ENCODE peak calls at places on chromosomes 3 and 15, in eight cellular contexts. One of them, this sample, is unnamed. For H3K36me3, the result is how much of the 10 kb centered on the place peaks cover.

GRCh38 chr15:78811124-78811824 is at the start of gene ADAMTS7:
- DNase-seq in heart left ventricle: peak
- DNase-seq in CD8-positive, alpha-beta T cell: peak
- DNase-seq in stomach: peak
- DNase-seq in endodermal cell: peak
- DNase-seq in GM23338: peak
- DNase-seq in hepatocyte: peak
- DNase-seq in cardiac muscle cell: peak
- DNase-seq in this sample: no peak

GRCh38 chr3:192929755-192930491 is 12.3 kb upstream of the MB21D2 start:
- DNase-seq in hepatocyte: no peak
- DNase-seq in GM23338: no peak
- DNase-seq in stomach: no peak
- DNase-seq in heart left ventricle: no peak
- DNase-seq in endodermal cell: no peak
- DNase-seq in CD8-positive, alpha-beta T cell: no peak
- DNase-seq in cardiac muscle cell: no peak
- DNase-seq in this sample: no peak

GRCh38 chr3:80733522-80734176 is 965.9 kb upstream of the ROBO1 start:
- DNase-seq in stomach: peak
- DNase-seq in GM23338: no peak
- DNase-seq in hepatocyte: peak
- DNase-seq in CD8-positive, alpha-beta T cell: no peak
- DNase-seq in heart left ventricle: no peak
- DNase-seq in cardiac muscle cell: peak
- DNase-seq in endodermal cell: no peak
- DNase-seq in this sample: no peak

GRCh38 chr3:65659396-65659795 is 379.3 kb downstream of the MAGI1 start:
- DNase-seq in stomach: no peak
- DNase-seq in endodermal cell: no peak
- DNase-seq in CD8-positive, alpha-beta T cell: no peak
- DNase-seq in GM23338: no peak
- DNase-seq in cardiac muscle cell: no peak
- DNase-seq in heart left ventricle: no peak
- DNase-seq in hepatocyte: no peak
- DNase-seq in this sample: no peak

GRCh38 chr3:151047636-151048035 is 37.8 kb upstream of the MED12L start:
- DNase-seq in stomach: no peak
- DNase-seq in cardiac muscle cell: no peak
- DNase-seq in GM23338: peak
- DNase-seq in endodermal cell: no peak
- DNase-seq in hepatocyte: peak
- DNase-seq in heart left ventricle: no peak
- DNase-seq in CD8-positive, alpha-beta T cell: no peak
- DNase-seq in this sample: no peak

GRCh38 chr15:67253517-67254237 is 784 bp downstream of the AAGAB start:
- DNase-seq in hepatocyte: no peak
- DNase-seq in GM23338: no peak
- DNase-seq in heart left ventricle: no peak
- DNase-seq in stomach: no peak
- DNase-seq in cardiac muscle cell: no peak
- DNase-seq in endodermal cell: no peak
- DNase-seq in CD8-positive, alpha-beta T cell: no peak
- DNase-seq in this sample: no peak

GRCh38 chr3:61378321-61378720 is 127.1 kb upstream of the FHIT start:
- DNase-seq in endodermal cell: no peak
- DNase-seq in stomach: no peak
- DNase-seq in GM23338: no peak
- DNase-seq in cardiac muscle cell: no peak
- DNase-seq in heart left ventricle: no peak
- DNase-seq in hepatocyte: no peak
- DNase-seq in CD8-positive, alpha-beta T cell: no peak
- DNase-seq in this sample: no peak

GRCh38 chr3:29057326-29057725 is 223.5 kb upstream of the RBMS3 start:
- DNase-seq in GM23338: peak
- DNase-seq in cardiac muscle cell: no peak
- DNase-seq in heart left ventricle: no peak
- DNase-seq in endodermal cell: no peak
- DNase-seq in CD8-positive, alpha-beta T cell: no peak
- DNase-seq in hepatocyte: no peak
- DNase-seq in stomach: no peak
- DNase-seq in this sample: no peak

GRCh38 chr3:66133050-66133757 is 87.6 kb upstream of the SLC25A26 start:
- DNase-seq in stomach: no peak
- DNase-seq in heart left ventricle: no peak
- DNase-seq in hepatocyte: no peak
- DNase-seq in GM23338: no peak
- DNase-seq in CD8-positive, alpha-beta T cell: no peak
- DNase-seq in cardiac muscle cell: no peak
- DNase-seq in endodermal cell: no peak
- DNase-seq in this sample: no peak

GRCh38 chr15:33551860-33552259 is 241.1 kb downstream of the RYR3 start:
- DNase-seq in cardiac muscle cell: no peak
- DNase-seq in stomach: no peak
- DNase-seq in heart left ventricle: no peak
- DNase-seq in endodermal cell: no peak
- DNase-seq in hepatocyte: no peak
- DNase-seq in CD8-positive, alpha-beta T cell: no peak
- DNase-seq in GM23338: no peak
- DNase-seq in this sample: no peak

GRCh38 chr15:73926191-73927002 is at the start of gene LOXL1:
- DNase-seq in GM23338: peak
- DNase-seq in CD8-positive, alpha-beta T cell: no peak
- DNase-seq in stomach: peak
- DNase-seq in heart left ventricle: peak
- DNase-seq in endodermal cell: peak
- DNase-seq in hepatocyte: peak
- DNase-seq in cardiac muscle cell: peak
- DNase-seq in this sample: no peak

GRCh38 chr3:120102674-120103073 is 8.4 kb upstream of the GSK3B start:
- DNase-seq in endodermal cell: no peak
- DNase-seq in heart left ventricle: no peak
- DNase-seq in CD8-positive, alpha-beta T cell: no peak
- DNase-seq in hepatocyte: no peak
- DNase-seq in stomach: peak
- DNase-seq in cardiac muscle cell: no peak
- DNase-seq in GM23338: no peak
- DNase-seq in this sample: no peak

GRCh38 chr3:14506626-14507344 is 33.4 kb downstream of the GRIP2 start:
- DNase-seq in CD8-positive, alpha-beta T cell: no peak
- DNase-seq in heart left ventricle: peak
- DNase-seq in hepatocyte: no peak
- DNase-seq in endodermal cell: peak
- DNase-seq in GM23338: no peak
- DNase-seq in stomach: no peak
- DNase-seq in cardiac muscle cell: no peak
- DNase-seq in this sample: no peak

GRCh38 chr3:185820973-185821758 is 3.7 kb downstream of the IGF2BP2 start:
- DNase-seq in GM23338: no peak
- DNase-seq in stomach: no peak
- DNase-seq in hepatocyte: peak
- DNase-seq in endodermal cell: no peak
- DNase-seq in cardiac muscle cell: no peak
- DNase-seq in heart left ventricle: no peak
- DNase-seq in CD8-positive, alpha-beta T cell: no peak
- DNase-seq in this sample: no peak

GRCh38 chr15:57541805-57542504 is 49.7 kb upstream of the MYZAP start:
- DNase-seq in CD8-positive, alpha-beta T cell: no peak
- DNase-seq in endodermal cell: peak
- DNase-seq in GM23338: peak
- DNase-seq in stomach: peak
- DNase-seq in hepatocyte: peak
- DNase-seq in heart left ventricle: peak
- DNase-seq in cardiac muscle cell: peak
- DNase-seq in this sample: peak

GRCh38 chr3:188826574-188826973 is 345.2 kb upstream of the TPRG1 start:
- DNase-seq in stomach: no peak
- DNase-seq in endodermal cell: no peak
- DNase-seq in hepatocyte: no peak
- DNase-seq in CD8-positive, alpha-beta T cell: no peak
- DNase-seq in cardiac muscle cell: no peak
- DNase-seq in GM23338: no peak
- DNase-seq in heart left ventricle: no peak
- DNase-seq in this sample: no peak

GRCh38 chr15:92111756-92112155 is 258.2 kb downstream of the SLCO3A1 start:
- DNase-seq in CD8-positive, alpha-beta T cell: no peak
- DNase-seq in stomach: no peak
- DNase-seq in heart left ventricle: no peak
- DNase-seq in endodermal cell: no peak
- DNase-seq in cardiac muscle cell: no peak
- DNase-seq in GM23338: no peak
- DNase-seq in hepatocyte: no peak
- DNase-seq in this sample: no peak

GRCh38 chr3:180871901-180872300 is 40.6 kb upstream of the FXR1 start:
- DNase-seq in endodermal cell: no peak
- DNase-seq in stomach: no peak
- DNase-seq in cardiac muscle cell: no peak
- DNase-seq in CD8-positive, alpha-beta T cell: no peak
- DNase-seq in heart left ventricle: no peak
- DNase-seq in GM23338: no peak
- DNase-seq in hepatocyte: no peak
- DNase-seq in this sample: peak

GRCh38 chr15:58063612-58064011 is 1.9 kb downstream of the ALDH1A2 start:
- DNase-seq in GM23338: no peak
- DNase-seq in hepatocyte: no peak
- DNase-seq in stomach: no peak
- DNase-seq in heart left ventricle: no peak
- DNase-seq in endodermal cell: no peak
- DNase-seq in CD8-positive, alpha-beta T cell: no peak
- DNase-seq in cardiac muscle cell: no peak
- DNase-seq in this sample: no peak

GRCh38 chr3:126781406-126781805 is 77.4 kb downstream of the CHCHD6 start:
- DNase-seq in CD8-positive, alpha-beta T cell: no peak
- DNase-seq in endodermal cell: no peak
- DNase-seq in cardiac muscle cell: no peak
- DNase-seq in GM23338: no peak
- DNase-seq in stomach: no peak
- DNase-seq in hepatocyte: no peak
- DNase-seq in heart left ventricle: no peak
- DNase-seq in this sample: no peak

GRCh38 chr3:126782554-126782953 is 78.5 kb downstream of the CHCHD6 start:
- DNase-seq in CD8-positive, alpha-beta T cell: no peak
- DNase-seq in heart left ventricle: no peak
- DNase-seq in hepatocyte: peak
- DNase-seq in GM23338: peak
- DNase-seq in endodermal cell: no peak
- DNase-seq in cardiac muscle cell: no peak
- DNase-seq in stomach: no peak
- DNase-seq in this sample: no peak

GRCh38 chr3:126781889-126782491 is 78.0 kb downstream of the CHCHD6 start:
- DNase-seq in stomach: no peak
- DNase-seq in heart left ventricle: no peak
- DNase-seq in hepatocyte: peak
- DNase-seq in cardiac muscle cell: peak
- DNase-seq in CD8-positive, alpha-beta T cell: no peak
- DNase-seq in GM23338: no peak
- DNase-seq in endodermal cell: no peak
- DNase-seq in this sample: no peak

GRCh38 chr3:126780666-126781065 is 76.6 kb downstream of the CHCHD6 start:
- DNase-seq in cardiac muscle cell: no peak
- DNase-seq in hepatocyte: no peak
- DNase-seq in endodermal cell: no peak
- DNase-seq in GM23338: no peak
- DNase-seq in heart left ventricle: no peak
- DNase-seq in stomach: no peak
- DNase-seq in CD8-positive, alpha-beta T cell: no peak
- DNase-seq in this sample: no peak

DNA sequence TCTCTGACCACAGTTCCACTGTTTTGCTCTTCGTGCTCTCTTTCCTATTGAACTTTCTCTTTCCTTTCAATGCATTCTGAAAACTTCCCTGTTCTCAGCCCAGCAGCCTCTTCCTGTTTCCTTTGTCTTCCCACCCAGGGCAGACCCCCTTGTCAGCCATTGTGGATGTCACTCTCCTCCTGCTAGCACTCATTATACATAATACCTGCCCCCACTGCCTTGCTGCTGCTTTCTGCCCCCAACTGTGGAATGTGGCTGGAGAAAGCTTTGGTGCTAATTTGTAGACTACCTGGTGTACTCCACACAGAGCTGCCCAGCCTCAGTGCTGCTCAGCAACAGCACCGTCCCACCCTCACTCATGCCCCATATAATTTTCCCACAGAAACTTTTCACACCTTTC is 80.2 kb downstream of the CHCHD6 start:
- DNase-seq in endodermal cell: peak
- DNase-seq in GM23338: peak
- DNase-seq in stomach: no peak
- DNase-seq in heart left ventricle: no peak
- DNase-seq in cardiac muscle cell: no peak
- DNase-seq in hepatocyte: no peak
- DNase-seq in CD8-positive, alpha-beta T cell: no peak
- DNase-seq in this sample: no peak
- H3K36me3 ChIP-seq in endodermal cell: under half
- H3K36me3 ChIP-seq in GM23338: under half
- H3K36me3 ChIP-seq in stomach: under half
- H3K36me3 ChIP-seq in heart left ventricle: under half
- H3K36me3 ChIP-seq in cardiac muscle cell: under half
- H3K36me3 ChIP-seq in hepatocyte: under half
- H3K36me3 ChIP-seq in CD8-positive, alpha-beta T cell: under half
- H3K36me3 ChIP-seq in this sample: under half

GRCh38 chr3:152574461-152575079 is 260.4 kb upstream of the P2RY1 start:
- DNase-seq in CD8-positive, alpha-beta T cell: no peak
- DNase-seq in heart left ventricle: peak
- DNase-seq in hepatocyte: peak
- DNase-seq in cardiac muscle cell: peak
- DNase-seq in stomach: no peak
- DNase-seq in endodermal cell: peak
- DNase-seq in GM23338: peak
- DNase-seq in this sample: no peak
- TF ChIP-seq CTCF in CD8-positive, alpha-beta T cell: peak
- TF ChIP-seq CTCF in heart left ventricle: peak
- TF ChIP-seq CTCF in hepatocyte: peak
- TF ChIP-seq CTCF in cardiac muscle cell: peak
- TF ChIP-seq CTCF in stomach: peak
- TF ChIP-seq CTCF in endodermal cell: peak
- TF ChIP-seq CTCF in GM23338: peak
- TF ChIP-seq CTCF in this sample: peak

DNA sequence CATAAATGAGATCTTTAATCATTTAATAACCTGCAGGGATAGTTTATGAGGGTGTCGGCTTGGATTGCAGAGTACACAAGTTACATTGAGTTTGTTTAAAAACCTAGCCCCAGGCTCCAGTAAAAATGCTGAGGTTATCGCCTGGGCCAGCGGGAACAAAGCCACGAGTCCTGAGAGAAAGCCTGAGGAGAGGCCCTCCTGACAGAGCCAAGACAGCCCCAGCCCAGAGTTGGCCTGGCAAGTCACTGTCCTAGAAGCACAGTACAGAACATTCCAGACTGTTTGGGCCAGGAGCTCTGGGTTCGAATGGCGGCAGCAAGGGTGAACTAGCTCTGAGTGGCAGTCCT is 32.4 kb downstream of the SEC61A1 start:
- DNase-seq in stomach: no peak
- DNase-seq in cardiac muscle cell: no peak
- DNase-seq in heart left ventricle: no peak
- DNase-seq in hepatocyte: no peak
- DNase-seq in CD8-positive, alpha-beta T cell: no peak
- DNase-seq in GM23338: no peak
- DNase-seq in endodermal cell: no peak
- DNase-seq in this sample: no peak
- H3K36me3 ChIP-seq in stomach: under half
- H3K36me3 ChIP-seq in cardiac muscle cell: under half
- H3K36me3 ChIP-seq in heart left ventricle: under half
- H3K36me3 ChIP-seq in hepatocyte: under half
- H3K36me3 ChIP-seq in CD8-positive, alpha-beta T cell: under half
- H3K36me3 ChIP-seq in GM23338: under half
- H3K36me3 ChIP-seq in endodermal cell: half or more
- H3K36me3 ChIP-seq in this sample: under half

GRCh38 chr3:160935413-160936095 is 169.6 kb downstream of the B3GALNT1 start:
- DNase-seq in CD8-positive, alpha-beta T cell: no peak
- DNase-seq in heart left ventricle: no peak
- DNase-seq in cardiac muscle cell: no peak
- DNase-seq in endodermal cell: no peak
- DNase-seq in GM23338: no peak
- DNase-seq in stomach: no peak
- DNase-seq in hepatocyte: peak
- DNase-seq in this sample: no peak
- TF ChIP-seq CTCF in CD8-positive, alpha-beta T cell: no peak
- TF ChIP-seq CTCF in heart left ventricle: no peak
- TF ChIP-seq CTCF in cardiac muscle cell: no peak
- TF ChIP-seq CTCF in endodermal cell: no peak
- TF ChIP-seq CTCF in GM23338: no peak
- TF ChIP-seq CTCF in stomach: no peak
- TF ChIP-seq CTCF in hepatocyte: no peak
- TF ChIP-seq CTCF in this sample: no peak

This sample was measured in thoracic aorta.